ENCODE peak calls at places on chromosome 4, in eight cellular contexts. One of them, this sample, is unnamed.

GRCh38 chr4:169383724-169384123 is 113.0 kb upstream of the SH3RF1 start:
- DNase-seq in stimulated activated CD8-positive, alpha-beta memory T cell treated with anti-CD3 and anti-CD28 coated beads, Interleukin-7, amount 100 ng/mL, for 4 hours: no peak
- DNase-seq in NCI-H1105: no peak
- DNase-seq in NCI-H526 treated with DMSO at 0.1 percent for 48 hours: no peak
- DNase-seq in T-helper 9 cell: no peak
- DNase-seq in CD8-positive, alpha-beta T cell: no peak
- DNase-seq in naive thymus-derived CD8-positive, alpha-beta T cell: no peak
- DNase-seq in hippocampal formation: no peak
- DNase-seq in this sample: no peak

GRCh38 chr4:88028961-88029360 is 21.5 kb downstream of the PKD2 start:
- DNase-seq in NCI-H526 treated with DMSO at 0.1 percent for 48 hours: no peak
- DNase-seq in stimulated activated CD8-positive, alpha-beta memory T cell treated with anti-CD3 and anti-CD28 coated beads, Interleukin-7, amount 100 ng/mL, for 4 hours: no peak
- DNase-seq in naive thymus-derived CD8-positive, alpha-beta T cell: no peak
- DNase-seq in hippocampal formation: no peak
- DNase-seq in NCI-H1105: no peak
- DNase-seq in CD8-positive, alpha-beta T cell: no peak
- DNase-seq in T-helper 9 cell: no peak
- DNase-seq in this sample: no peak

GRCh38 chr4:25029479-25030282 is 1.1 kb downstream of the LGI2 start:
- DNase-seq in naive thymus-derived CD8-positive, alpha-beta T cell: no peak
- DNase-seq in NCI-H526 treated with DMSO at 0.1 percent for 48 hours: no peak
- DNase-seq in stimulated activated CD8-positive, alpha-beta memory T cell treated with anti-CD3 and anti-CD28 coated beads, Interleukin-7, amount 100 ng/mL, for 4 hours: no peak
- DNase-seq in hippocampal formation: no peak
- DNase-seq in T-helper 9 cell: no peak
- DNase-seq in NCI-H1105: no peak
- DNase-seq in CD8-positive, alpha-beta T cell: no peak
- DNase-seq in this sample: peak; percentile 11

GRCh38 chr4:84547211-84547610 is 35.7 kb upstream of the CDS1 start:
- DNase-seq in stimulated activated CD8-positive, alpha-beta memory T cell treated with anti-CD3 and anti-CD28 coated beads, Interleukin-7, amount 100 ng/mL, for 4 hours: no peak
- DNase-seq in T-helper 9 cell: no peak
- DNase-seq in CD8-positive, alpha-beta T cell: no peak
- DNase-seq in hippocampal formation: no peak
- DNase-seq in NCI-H1105: no peak
- DNase-seq in naive thymus-derived CD8-positive, alpha-beta T cell: no peak
- DNase-seq in NCI-H526 treated with DMSO at 0.1 percent for 48 hours: no peak
- DNase-seq in this sample: no peak

GRCh38 chr4:88008133-88008621 is 742 bp downstream of the PKD2 start:
- DNase-seq in T-helper 9 cell: no peak
- DNase-seq in CD8-positive, alpha-beta T cell: no peak
- DNase-seq in NCI-H526 treated with DMSO at 0.1 percent for 48 hours: peak; percentile 35
- DNase-seq in stimulated activated CD8-positive, alpha-beta memory T cell treated with anti-CD3 and anti-CD28 coated beads, Interleukin-7, amount 100 ng/mL, for 4 hours: peak; percentile 2
- DNase-seq in naive thymus-derived CD8-positive, alpha-beta T cell: no peak
- DNase-seq in hippocampal formation: peak; percentile 53
- DNase-seq in NCI-H1105: peak; percentile 30
- DNase-seq in this sample: peak; percentile 43

GRCh38 chr4:156968479-156968984 is 3.1 kb downstream of the PDGFC start:
- DNase-seq in CD8-positive, alpha-beta T cell: no peak
- DNase-seq in naive thymus-derived CD8-positive, alpha-beta T cell: no peak
- DNase-seq in NCI-H1105: peak; percentile 28
- DNase-seq in stimulated activated CD8-positive, alpha-beta memory T cell treated with anti-CD3 and anti-CD28 coated beads, Interleukin-7, amount 100 ng/mL, for 4 hours: no peak
- DNase-seq in NCI-H526 treated with DMSO at 0.1 percent for 48 hours: peak; percentile 27
- DNase-seq in hippocampal formation: peak; percentile 44
- DNase-seq in T-helper 9 cell: no peak
- DNase-seq in this sample: peak; percentile 79

GRCh38 chr4:25330905-25331816 is 18.6 kb downstream of the ZCCHC4 start:
- DNase-seq in naive thymus-derived CD8-positive, alpha-beta T cell: no peak
- DNase-seq in NCI-H526 treated with DMSO at 0.1 percent for 48 hours: no peak
- DNase-seq in CD8-positive, alpha-beta T cell: no peak
- DNase-seq in NCI-H1105: no peak
- DNase-seq in hippocampal formation: no peak
- DNase-seq in T-helper 9 cell: no peak
- DNase-seq in stimulated activated CD8-positive, alpha-beta memory T cell treated with anti-CD3 and anti-CD28 coated beads, Interleukin-7, amount 100 ng/mL, for 4 hours: no peak
- DNase-seq in this sample: peak; percentile 50

GRCh38 chr4:165477799-165478198 is 99.0 kb downstream of the CPE start:
- DNase-seq in hippocampal formation: no peak
- DNase-seq in stimulated activated CD8-positive, alpha-beta memory T cell treated with anti-CD3 and anti-CD28 coated beads, Interleukin-7, amount 100 ng/mL, for 4 hours: no peak
- DNase-seq in CD8-positive, alpha-beta T cell: no peak
- DNase-seq in NCI-H526 treated with DMSO at 0.1 percent for 48 hours: no peak
- DNase-seq in NCI-H1105: no peak
- DNase-seq in naive thymus-derived CD8-positive, alpha-beta T cell: no peak
- DNase-seq in T-helper 9 cell: no peak
- DNase-seq in this sample: no peak

GRCh38 chr4:120071192-120071795 is 4.6 kb upstream of the MAD2L1 start:
- DNase-seq in NCI-H526 treated with DMSO at 0.1 percent for 48 hours: peak; percentile 33
- DNase-seq in naive thymus-derived CD8-positive, alpha-beta T cell: peak; percentile 16
- DNase-seq in NCI-H1105: peak; percentile 12
- DNase-seq in CD8-positive, alpha-beta T cell: peak; percentile 59
- DNase-seq in stimulated activated CD8-positive, alpha-beta memory T cell treated with anti-CD3 and anti-CD28 coated beads, Interleukin-7, amount 100 ng/mL, for 4 hours: peak; percentile 6
- DNase-seq in T-helper 9 cell: peak; percentile 38
- DNase-seq in hippocampal formation: peak; percentile 4
- DNase-seq in this sample: peak; percentile 74

GRCh38 chr4:141686146-141686775 is 49.9 kb downstream of the IL15 start:
- DNase-seq in T-helper 9 cell: no peak
- DNase-seq in stimulated activated CD8-positive, alpha-beta memory T cell treated with anti-CD3 and anti-CD28 coated beads, Interleukin-7, amount 100 ng/mL, for 4 hours: no peak
- DNase-seq in hippocampal formation: no peak
- DNase-seq in NCI-H1105: peak; percentile 36
- DNase-seq in CD8-positive, alpha-beta T cell: no peak
- DNase-seq in NCI-H526 treated with DMSO at 0.1 percent for 48 hours: no peak
- DNase-seq in naive thymus-derived CD8-positive, alpha-beta T cell: no peak
- DNase-seq in this sample: no peak

GRCh38 chr4:110798682-110799081 is 175.8 kb upstream of the PITX2 start:
- DNase-seq in stimulated activated CD8-positive, alpha-beta memory T cell treated with anti-CD3 and anti-CD28 coated beads, Interleukin-7, amount 100 ng/mL, for 4 hours: no peak
- DNase-seq in NCI-H1105: no peak
- DNase-seq in NCI-H526 treated with DMSO at 0.1 percent for 48 hours: no peak
- DNase-seq in hippocampal formation: no peak
- DNase-seq in T-helper 9 cell: no peak
- DNase-seq in naive thymus-derived CD8-positive, alpha-beta T cell: no peak
- DNase-seq in CD8-positive, alpha-beta T cell: no peak
- DNase-seq in this sample: no peak

GRCh38 chr4:176363072-176363471 is 43.3 kb downstream of the SPCS3 start:
- DNase-seq in stimulated activated CD8-positive, alpha-beta memory T cell treated with anti-CD3 and anti-CD28 coated beads, Interleukin-7, amount 100 ng/mL, for 4 hours: no peak
- DNase-seq in NCI-H526 treated with DMSO at 0.1 percent for 48 hours: no peak
- DNase-seq in naive thymus-derived CD8-positive, alpha-beta T cell: no peak
- DNase-seq in hippocampal formation: no peak
- DNase-seq in NCI-H1105: no peak
- DNase-seq in CD8-positive, alpha-beta T cell: no peak
- DNase-seq in T-helper 9 cell: no peak
- DNase-seq in this sample: peak; percentile 43

GRCh38 chr4:186693159-186693815 is 30.4 kb downstream of the FAT1 start:
- DNase-seq in T-helper 9 cell: no peak
- DNase-seq in hippocampal formation: no peak
- DNase-seq in NCI-H1105: no peak
- DNase-seq in NCI-H526 treated with DMSO at 0.1 percent for 48 hours: no peak
- DNase-seq in CD8-positive, alpha-beta T cell: no peak
- DNase-seq in naive thymus-derived CD8-positive, alpha-beta T cell: no peak
- DNase-seq in stimulated activated CD8-positive, alpha-beta memory T cell treated with anti-CD3 and anti-CD28 coated beads, Interleukin-7, amount 100 ng/mL, for 4 hours: no peak
- DNase-seq in this sample: no peak

GRCh38 chr4:135240796-135241195 is 1039.2 kb upstream of the PABPC4L start:
- DNase-seq in hippocampal formation: no peak
- DNase-seq in NCI-H1105: no peak
- DNase-seq in T-helper 9 cell: no peak
- DNase-seq in NCI-H526 treated with DMSO at 0.1 percent for 48 hours: no peak
- DNase-seq in stimulated activated CD8-positive, alpha-beta memory T cell treated with anti-CD3 and anti-CD28 coated beads, Interleukin-7, amount 100 ng/mL, for 4 hours: no peak
- DNase-seq in CD8-positive, alpha-beta T cell: no peak
- DNase-seq in naive thymus-derived CD8-positive, alpha-beta T cell: no peak
- DNase-seq in this sample: no peak

GRCh38 chr4:120446051-120446567 is 379.5 kb upstream of the MAD2L1 start:
- DNase-seq in CD8-positive, alpha-beta T cell: no peak
- DNase-seq in NCI-H526 treated with DMSO at 0.1 percent for 48 hours: no peak
- DNase-seq in naive thymus-derived CD8-positive, alpha-beta T cell: no peak
- DNase-seq in stimulated activated CD8-positive, alpha-beta memory T cell treated with anti-CD3 and anti-CD28 coated beads, Interleukin-7, amount 100 ng/mL, for 4 hours: no peak
- DNase-seq in T-helper 9 cell: no peak
- DNase-seq in NCI-H1105: no peak
- DNase-seq in hippocampal formation: no peak
- DNase-seq in this sample: peak; percentile 72

GRCh38 chr4:80142396-80143304 is 54.7 kb upstream of the PRDM8 start:
- DNase-seq in naive thymus-derived CD8-positive, alpha-beta T cell: no peak
- DNase-seq in stimulated activated CD8-positive, alpha-beta memory T cell treated with anti-CD3 and anti-CD28 coated beads, Interleukin-7, amount 100 ng/mL, for 4 hours: no peak
- DNase-seq in hippocampal formation: no peak
- DNase-seq in T-helper 9 cell: no peak
- DNase-seq in NCI-H526 treated with DMSO at 0.1 percent for 48 hours: no peak
- DNase-seq in NCI-H1105: no peak
- DNase-seq in CD8-positive, alpha-beta T cell: no peak
- DNase-seq in this sample: no peak

GRCh38 chr4:96170198-96170597 is 330.3 kb downstream of the PDHA2 start:
- DNase-seq in stimulated activated CD8-positive, alpha-beta memory T cell treated with anti-CD3 and anti-CD28 coated beads, Interleukin-7, amount 100 ng/mL, for 4 hours: no peak
- DNase-seq in naive thymus-derived CD8-positive, alpha-beta T cell: no peak
- DNase-seq in NCI-H1105: no peak
- DNase-seq in CD8-positive, alpha-beta T cell: no peak
- DNase-seq in hippocampal formation: no peak
- DNase-seq in T-helper 9 cell: no peak
- DNase-seq in NCI-H526 treated with DMSO at 0.1 percent for 48 hours: no peak
- DNase-seq in this sample: no peak

GRCh38 chr4:92012899-92013867 is 290.6 kb upstream of the GRID2 start:
- DNase-seq in T-helper 9 cell: no peak
- DNase-seq in NCI-H526 treated with DMSO at 0.1 percent for 48 hours: no peak
- DNase-seq in CD8-positive, alpha-beta T cell: no peak
- DNase-seq in NCI-H1105: no peak
- DNase-seq in naive thymus-derived CD8-positive, alpha-beta T cell: no peak
- DNase-seq in stimulated activated CD8-positive, alpha-beta memory T cell treated with anti-CD3 and anti-CD28 coated beads, Interleukin-7, amount 100 ng/mL, for 4 hours: no peak
- DNase-seq in hippocampal formation: no peak
- DNase-seq in this sample: no peak

GRCh38 chr4:5956285-5957021 is 61.8 kb downstream of the C4orf50 start:
- DNase-seq in stimulated activated CD8-positive, alpha-beta memory T cell treated with anti-CD3 and anti-CD28 coated beads, Interleukin-7, amount 100 ng/mL, for 4 hours: no peak
- DNase-seq in CD8-positive, alpha-beta T cell: no peak
- DNase-seq in naive thymus-derived CD8-positive, alpha-beta T cell: no peak
- DNase-seq in NCI-H1105: peak; percentile 39
- DNase-seq in hippocampal formation: no peak
- DNase-seq in T-helper 9 cell: no peak
- DNase-seq in NCI-H526 treated with DMSO at 0.1 percent for 48 hours: peak; percentile 95
- DNase-seq in this sample: peak; percentile 24

GRCh38 chr4:122540827-122541226 is 80.0 kb downstream of the IL21 start:
- DNase-seq in CD8-positive, alpha-beta T cell: no peak
- DNase-seq in NCI-H526 treated with DMSO at 0.1 percent for 48 hours: no peak
- DNase-seq in NCI-H1105: no peak
- DNase-seq in naive thymus-derived CD8-positive, alpha-beta T cell: no peak
- DNase-seq in T-helper 9 cell: no peak
- DNase-seq in stimulated activated CD8-positive, alpha-beta memory T cell treated with anti-CD3 and anti-CD28 coated beads, Interleukin-7, amount 100 ng/mL, for 4 hours: no peak
- DNase-seq in hippocampal formation: no peak
- DNase-seq in this sample: no peak